ENCODE peak calls at places on chromosomes 6 and 20, in eight cellular contexts. D is lower lobe of right lung; N is CD8-positive, alpha-beta T cell; T is astrocyte of the spinal cord; H is choroid plexus epithelial cell; C is testis; P is AG09319; M is neural progenitor cell. Q is an unnamed sample.

GRCh38 chr20:60055740-60056139 is 97.5 kb downstream of the CDH26 start:
- DNase-seq in D (peak; percentile 85), C (no peak), M (no peak), P (no peak), T (no peak), N (peak; percentile 26), H (no peak), Q (no peak)

GRCh38 chr20:16518068-16518783 is 55.0 kb downstream of the KIF16B start:
- DNase-seq in P (peak; percentile 27), M (peak; percentile 65), C (peak; percentile 51), H (peak; percentile 73), T (peak; percentile 41), N (no peak), D (no peak), Q (peak; percentile 43)

GRCh38 chr6:35087361-35088280 is 53.5 kb downstream of the TCP11 start:
- DNase-seq in N (no peak), C (no peak), D (no peak), H (no peak), P (no peak), M (no peak), T (no peak), Q (no peak)

GRCh38 chr6:13683038-13683437 is 28.6 kb downstream of the RANBP9 start:
- DNase-seq in N (no peak), P (no peak), H (no peak), D (no peak), C (no peak), T (no peak), M (no peak), Q (no peak)

GRCh38 chr20:12555369-12555768 is 453.4 kb upstream of the SPTLC3 start:
- DNase-seq in N (no peak), D (no peak), P (no peak), M (no peak), C (no peak), H (no peak), T (no peak), Q (no peak)

GRCh38 chr20:45098096-45098773 is 2.7 kb downstream of the KCNS1 start:
- DNase-seq in N (no peak), H (peak; percentile 39), M (peak; percentile 75), P (no peak), C (peak; percentile 55), T (peak; percentile 14), D (no peak), Q (peak; percentile 68)

GRCh38 chr6:4282926-4283325 is 147.6 kb upstream of the ECI2 start:
- DNase-seq in H (no peak), T (no peak), M (no peak), C (no peak), P (no peak), D (no peak), N (no peak), Q (no peak)

GRCh38 chr20:12966468-12967085 is 42.2 kb upstream of the SPTLC3 start:
- DNase-seq in C (no peak), N (no peak), H (peak; percentile 87), P (peak; percentile 10), T (peak; percentile 71), D (no peak), M (peak; percentile 23), Q (no peak)

GRCh38 chr6:79239538-79240168 is 5.2 kb upstream of the HMGN3 start:
- DNase-seq in T (no peak), C (no peak), D (no peak), H (no peak), P (no peak), M (no peak), N (no peak), Q (no peak)

GRCh38 chr6:161584051-161584450 is 310.2 kb upstream of the AGPAT4 start:
- DNase-seq in C (no peak), M (no peak), T (peak; percentile 10), H (no peak), P (no peak), D (no peak), N (no peak), Q (no peak)

GRCh38 chr20:39563406-39563805 is 601.3 kb downstream of the DHX35 start:
- DNase-seq in P (no peak), C (no peak), D (no peak), T (no peak), H (no peak), N (no peak), M (no peak), Q (no peak)

GRCh38 chr6:165926378-165926777 is 241.3 kb downstream of the TBXT start:
- DNase-seq in M (no peak), C (no peak), P (no peak), T (no peak), H (no peak), D (no peak), N (no peak), Q (no peak)

GRCh38 chr6:165922309-165922794 is 245.3 kb downstream of the TBXT start:
- DNase-seq in N (no peak), D (no peak), M (no peak), C (no peak), P (no peak), H (peak; percentile 70), T (peak; percentile 74), Q (no peak)

GRCh38 chr6:165925474-165926156 is 242.0 kb downstream of the TBXT start:
- DNase-seq in P (no peak), H (peak; percentile 19), D (no peak), C (no peak), M (no peak), T (no peak), N (no peak), Q (no peak)

GRCh38 chr6:165917576-165917975 is 250.1 kb downstream of the TBXT start:
- DNase-seq in H (no peak), T (no peak), P (no peak), N (no peak), C (no peak), D (no peak), M (no peak), Q (no peak)

GRCh38 chr6:165920896-165921671 is 246.6 kb downstream of the TBXT start:
- DNase-seq in C (no peak), P (no peak), M (no peak), D (no peak), H (peak; percentile 19), T (peak; percentile 3), N (no peak), Q (no peak)
- TF ChIP-seq CTCF in C (no peak), P (no peak), M (no peak), D (no peak), H (no peak), T (no peak), N (no peak), Q (no peak)

GRCh38 chr20:21507275-21508229 is 6.3 kb downstream of the NKX2-2 start:
- DNase-seq in T (no peak), M (peak; percentile 36), D (no peak), C (no peak), H (no peak), N (no peak), P (no peak), Q (no peak)

GRCh38 chr20:21508230-21509078 is 5.4 kb downstream of the NKX2-2 start:
- DNase-seq in H (no peak), C (no peak), M (peak; percentile 61), N (no peak), D (no peak), P (no peak), T (no peak), Q (no peak)

GRCh38 chr20:21505161-21505809 is 8.6 kb downstream of the NKX2-2 start:
- DNase-seq in H (peak; percentile 55), P (no peak), T (no peak), M (peak; percentile 89), N (peak; percentile 77), C (peak; percentile 87), D (peak; percentile 85), Q (peak; percentile 96)

GRCh38 chr20:21504323-21504722 is 9.5 kb downstream of the NKX2-2 start:
- DNase-seq in D (peak; percentile 41), N (no peak), P (no peak), M (no peak), C (no peak), T (no peak), H (no peak), Q (no peak)

DNA sequence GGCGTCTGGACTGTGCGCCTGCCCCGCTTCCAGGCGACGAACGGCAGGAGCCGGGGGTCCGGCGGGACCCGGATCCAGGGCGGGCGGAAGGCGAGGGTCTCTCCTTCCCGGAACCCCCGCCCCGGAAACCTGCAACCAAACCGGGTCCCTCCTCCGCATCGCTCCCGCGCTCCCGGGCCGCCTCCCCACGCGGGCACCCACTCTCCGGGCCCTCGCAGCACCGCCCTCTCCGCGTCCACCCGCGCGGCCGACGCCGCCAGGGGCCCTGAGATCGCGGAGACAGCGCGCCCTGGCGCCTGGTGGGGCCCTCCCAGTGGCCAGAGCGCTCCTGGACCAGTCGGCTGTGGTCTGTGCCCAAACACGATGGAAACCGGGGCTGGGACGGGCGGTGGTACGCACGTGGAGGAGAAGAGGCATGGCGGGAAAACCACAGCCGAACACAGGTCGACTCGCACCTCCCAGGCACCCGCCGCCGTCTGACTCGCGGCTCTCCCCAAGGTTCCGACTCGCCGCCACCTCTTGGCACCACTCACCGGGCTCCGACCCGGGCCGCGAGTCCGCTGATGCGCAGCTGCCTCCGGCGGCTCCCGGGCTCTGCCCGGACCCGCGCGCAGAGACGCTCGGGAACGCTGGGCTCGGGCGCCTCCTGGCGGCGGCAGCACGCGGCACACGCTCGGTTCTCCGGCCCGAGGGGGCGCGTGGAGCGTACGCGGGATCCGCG is 7.9 kb downstream of the NKX2-2 start:
- DNase-seq in P (no peak), T (no peak), N (peak; percentile 52), C (peak; percentile 65), H (peak; percentile 47), M (peak; percentile 89), D (peak; percentile 66), Q (peak; percentile 88)
- TF ChIP-seq CTCF in P (peak; percentile 42), T (peak; percentile 68), N (peak; percentile 64), C (peak; percentile 73), H (peak; percentile 47), M (peak; percentile 96), D (peak; percentile 74), Q (peak; percentile 81)

GRCh38 chr6:158718431-158719126 is 68.7 kb downstream of the SYTL3 start:
- DNase-seq in T (peak; percentile 28), P (no peak), M (peak; percentile 74), H (peak; percentile 63), D (no peak), C (no peak), N (no peak), Q (peak; percentile 56)
- TF ChIP-seq CTCF in T (peak; percentile 74), P (peak; percentile 41), M (peak; percentile 96), H (peak; percentile 85), D (peak; percentile 47), C (peak; percentile 58), N (no peak), Q (peak; percentile 77)

GRCh38 chr6:40907198-40907701 is 131.8 kb downstream of the UNC5CL start:
- DNase-seq in N (no peak), H (no peak), M (no peak), D (no peak), C (peak; percentile 57), T (peak; percentile 32), P (no peak), Q (no peak)

GRCh38 chr6:40901322-40902055 is 137.5 kb downstream of the UNC5CL start:
- DNase-seq in M (no peak), C (no peak), H (no peak), D (no peak), P (no peak), T (no peak), N (no peak), Q (no peak)

GRCh38 chr6:40903456-40903855 is 135.6 kb downstream of the UNC5CL start:
- DNase-seq in H (no peak), C (no peak), P (no peak), D (no peak), M (no peak), N (no peak), T (no peak), Q (no peak)

GRCh38 chr6:40906759-40907158 is 132.3 kb downstream of the UNC5CL start:
- DNase-seq in P (no peak), N (no peak), D (no peak), H (no peak), T (peak; percentile 20), C (no peak), M (no peak), Q (no peak)

GRCh38 chr6:40904583-40905194 is 134.3 kb downstream of the UNC5CL start:
- DNase-seq in H (no peak), M (no peak), D (no peak), P (no peak), C (no peak), N (no peak), T (no peak), Q (no peak)
- TF ChIP-seq CTCF in H (no peak), M (no peak), D (no peak), P (no peak), C (no peak), N (no peak), T (no peak), Q (no peak)